ENCODE peak calls at places on chromosome 9, in five cellular contexts. N is omental fat pad, E is stomach, P is AG09319, Y is sigmoid colon. I is an unnamed sample.
A peak's percentile ranks its signal among the peaks of the same experiment; 100 is the strongest.

GRCh38 chr9:69955536-69956355 is 87.9 kb upstream of the MAMDC2 start:
- DNase-seq in N (no peak), E (no peak), P (no peak), Y (no peak), I (no peak)

GRCh38 chr9:121503443-121503842 is 3.8 kb upstream of the GGTA1 start:
- DNase-seq in N (no peak), E (no peak), P (peak; percentile 8), Y (no peak), I (no peak)

GRCh38 chr9:10050016-10050415 is 562.8 kb downstream of the PTPRD start:
- DNase-seq in N (no peak), E (no peak), P (no peak), Y (no peak), I (no peak)

GRCh38 chr9:36056896-36057295 is 20.2 kb downstream of the RECK start:
- DNase-seq in N (no peak), E (no peak), P (no peak), Y (no peak), I (no peak)

GRCh38 chr9:128482186-128482585 is 22.3 kb upstream of the GLE1 start:
- DNase-seq in N (no peak), E (no peak), P (no peak), Y (no peak), I (no peak)

GRCh38 chr9:3497406-3497805 is 28.4 kb downstream of the RFX3 start:
- DNase-seq in N (no peak), E (no peak), P (no peak), Y (no peak), I (no peak)

GRCh38 chr9:18905033-18905882 is 127.8 kb downstream of the SAXO1 start:
- DNase-seq in N (no peak), E (no peak), P (no peak), Y (no peak), I (no peak)

GRCh38 chr9:137817236-137818200 is 60.1 kb upstream of the CACNA1B start:
- DNase-seq in N (no peak), E (no peak), P (no peak), Y (no peak), I (no peak)

GRCh38 chr9:123663529-123663928 is 266.4 kb downstream of the DENND1A start:
- DNase-seq in N (no peak), E (no peak), P (no peak), Y (no peak), I (no peak)

GRCh38 chr9:13485068-13485596 is 205.6 kb upstream of the MPDZ start:
- DNase-seq in N (peak; percentile 24), E (no peak), P (peak; percentile 64), Y (peak; percentile 91), I (no peak)

GRCh38 chr9:87684627-87685204 is 41.2 kb upstream of the CTSL start:
- DNase-seq in N (peak; percentile 51), E (peak; percentile 59), P (no peak), Y (no peak), I (no peak)

GRCh38 chr9:70021026-70021571 is 22.5 kb upstream of the MAMDC2 start:
- DNase-seq in N (no peak), E (peak; percentile 35), P (no peak), Y (no peak), I (no peak)

GRCh38 chr9:69546265-69546664 is 125.9 kb downstream of the APBA1 start:
- DNase-seq in N (no peak), E (no peak), P (no peak), Y (no peak), I (no peak)

DNA sequence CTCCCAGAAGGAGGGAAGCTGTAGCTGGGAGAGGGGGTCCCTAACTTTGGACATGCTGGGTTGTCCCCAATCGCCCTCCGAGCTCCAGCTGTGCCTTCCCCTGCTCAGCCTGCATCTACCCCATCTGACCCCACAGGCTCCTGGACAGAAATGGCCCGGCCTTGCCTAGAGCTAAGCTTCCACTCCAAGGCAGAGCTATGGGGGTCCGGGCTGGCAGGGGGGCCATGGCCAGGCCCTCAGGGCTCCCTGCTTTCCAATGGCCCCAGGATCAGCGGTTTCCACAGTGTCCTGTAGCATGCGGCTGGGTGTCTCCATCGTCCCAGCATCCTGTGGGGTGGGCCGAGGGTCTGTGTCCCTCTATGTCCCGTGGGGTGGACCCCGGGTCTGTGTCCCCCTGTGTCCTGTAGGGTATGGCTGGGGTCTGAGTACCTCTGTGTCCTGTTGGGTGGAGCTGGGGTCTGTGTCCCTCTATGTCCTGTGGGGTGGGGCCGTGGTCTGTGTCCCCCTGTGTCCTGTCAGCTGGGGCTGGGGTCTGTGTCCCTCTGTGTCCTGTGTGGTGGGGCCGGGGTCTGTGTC is 130.6 kb downstream of the RXRA start:
- DNase-seq in N (no peak), E (no peak), P (no peak), Y (no peak), I (no peak)
- TF ChIP-seq CTCF in N (no peak), E (no peak), P (no peak), Y (no peak), I (no peak)

DNA sequence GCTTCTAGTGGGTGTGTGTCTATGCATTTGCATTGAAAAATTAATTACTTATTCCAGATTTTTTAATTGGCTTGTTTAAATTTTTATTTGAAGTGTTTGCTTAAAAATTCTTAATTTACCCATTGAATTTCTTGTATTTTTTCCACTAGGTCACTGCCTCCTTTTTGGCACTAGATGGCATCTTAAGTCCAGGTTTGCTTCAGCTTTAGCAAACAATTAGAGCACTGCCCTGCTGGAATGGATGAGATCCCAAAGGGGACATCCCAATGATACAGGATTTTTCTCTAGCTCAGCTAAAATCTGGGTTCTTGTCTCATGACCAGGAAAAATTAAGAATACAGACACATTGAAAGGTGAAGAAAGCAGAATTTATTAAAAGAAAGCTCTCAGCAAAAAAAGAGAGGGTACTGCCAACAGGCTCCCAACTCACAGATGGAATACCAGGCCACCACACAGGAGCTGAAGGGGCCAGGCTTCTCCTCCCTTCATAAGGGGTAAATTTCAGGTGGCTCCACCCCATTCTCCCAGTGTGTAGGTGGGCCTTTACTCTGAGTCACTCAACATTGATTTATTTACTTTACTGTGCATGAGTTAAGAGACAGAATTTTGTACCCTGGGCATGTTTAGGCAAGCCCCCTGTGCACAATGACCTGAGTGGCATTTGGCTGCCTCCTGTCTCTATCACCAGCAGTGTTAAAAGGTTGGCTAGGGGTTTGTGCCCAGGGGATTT is 532.4 kb downstream of the ANXA1 start:
- DNase-seq in N (no peak), E (no peak), P (peak; percentile 32), Y (no peak), I (no peak)
- TF ChIP-seq CTCF in N (no peak), E (no peak), P (peak; percentile 76), Y (no peak), I (no peak)

GRCh38 chr9:136665704-136666363 is 3.1 kb downstream of the EGFL7 start:
- DNase-seq in N (no peak), E (no peak), P (no peak), Y (no peak), I (no peak)

GRCh38 chr9:136666364-136667216 is 3.9 kb downstream of the EGFL7 start:
- DNase-seq in N (no peak), E (no peak), P (no peak), Y (no peak), I (no peak)

GRCh38 chr9:136664000-136664798 is 1.5 kb downstream of the EGFL7 start:
- DNase-seq in N (no peak), E (no peak), P (no peak), Y (no peak), I (no peak)

GRCh38 chr9:136664799-136665082 is 2.0 kb downstream of the EGFL7 start:
- DNase-seq in N (no peak), E (no peak), P (no peak), Y (no peak), I (no peak)

DNA sequence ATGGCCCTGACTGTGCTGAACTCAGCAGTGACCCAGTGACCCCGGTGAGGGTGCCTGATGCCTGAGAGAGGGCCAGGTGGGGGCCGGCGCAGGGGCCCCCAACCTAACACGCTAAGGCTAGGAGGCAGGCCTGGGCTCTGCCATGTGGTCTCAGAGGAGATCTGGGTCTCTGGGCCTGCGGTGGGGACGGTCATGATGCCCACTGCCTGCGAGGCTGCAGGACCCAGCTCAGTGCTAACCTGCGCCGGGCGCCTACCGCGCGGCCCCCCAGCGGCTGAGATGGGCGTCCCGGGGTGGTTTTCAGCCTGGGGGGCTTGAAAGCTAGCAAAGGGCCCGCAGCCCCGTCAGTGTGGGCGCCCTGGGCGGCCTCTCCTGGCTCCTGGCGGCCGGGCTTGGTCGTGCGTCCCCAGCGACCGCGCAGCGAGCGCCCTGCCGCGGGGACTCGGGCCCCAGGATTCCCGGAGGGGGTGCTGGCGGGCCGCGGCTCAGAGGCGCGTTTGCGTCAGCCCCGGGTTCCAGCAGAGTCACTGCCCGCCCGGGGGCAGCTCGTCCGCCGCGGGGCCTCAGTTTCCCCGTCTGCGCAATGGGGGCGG is 2.5 kb downstream of the EGFL7 start:
- DNase-seq in N (no peak), E (no peak), P (no peak), Y (no peak), I (no peak)
- TF ChIP-seq CTCF in N (no peak), E (no peak), P (peak; percentile 4), Y (no peak), I (peak; percentile 66)

DNA sequence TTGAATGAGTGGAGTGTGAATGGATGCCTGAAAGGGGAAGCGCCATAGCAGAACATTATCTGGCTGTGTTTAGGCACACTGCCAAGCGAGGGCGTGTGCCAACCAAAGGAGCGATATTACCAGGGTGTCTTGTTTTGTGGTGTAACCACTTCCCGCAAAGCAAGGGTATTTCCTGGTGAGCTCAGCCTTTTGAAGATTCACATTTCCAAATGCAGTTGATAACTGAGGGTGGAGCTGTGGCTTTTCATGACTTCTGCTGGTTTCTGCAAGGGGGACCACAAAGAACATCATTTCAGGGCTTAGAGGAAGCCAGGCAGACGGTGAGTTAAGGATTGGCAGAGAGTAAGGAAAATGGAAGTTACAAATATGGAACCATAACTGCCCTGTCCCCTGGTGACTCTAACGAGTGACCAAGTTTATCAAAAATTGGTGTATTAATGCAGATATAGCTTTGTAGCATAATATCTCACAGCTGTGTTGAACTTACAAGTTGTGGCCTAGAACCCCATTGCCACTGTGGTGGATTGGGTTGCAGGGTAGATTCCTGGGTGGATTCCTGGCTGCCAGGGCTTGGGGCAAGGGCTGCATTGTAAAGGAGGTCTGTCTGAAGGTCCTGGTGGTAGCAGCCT is 71.4 kb downstream of the RALGPS1 start:
- DNase-seq in N (peak; percentile 60), E (peak; percentile 84), P (no peak), Y (no peak), I (peak; percentile 71)
- TF ChIP-seq CTCF in N (no peak), E (no peak), P (no peak), Y (no peak), I (no peak)

DNA sequence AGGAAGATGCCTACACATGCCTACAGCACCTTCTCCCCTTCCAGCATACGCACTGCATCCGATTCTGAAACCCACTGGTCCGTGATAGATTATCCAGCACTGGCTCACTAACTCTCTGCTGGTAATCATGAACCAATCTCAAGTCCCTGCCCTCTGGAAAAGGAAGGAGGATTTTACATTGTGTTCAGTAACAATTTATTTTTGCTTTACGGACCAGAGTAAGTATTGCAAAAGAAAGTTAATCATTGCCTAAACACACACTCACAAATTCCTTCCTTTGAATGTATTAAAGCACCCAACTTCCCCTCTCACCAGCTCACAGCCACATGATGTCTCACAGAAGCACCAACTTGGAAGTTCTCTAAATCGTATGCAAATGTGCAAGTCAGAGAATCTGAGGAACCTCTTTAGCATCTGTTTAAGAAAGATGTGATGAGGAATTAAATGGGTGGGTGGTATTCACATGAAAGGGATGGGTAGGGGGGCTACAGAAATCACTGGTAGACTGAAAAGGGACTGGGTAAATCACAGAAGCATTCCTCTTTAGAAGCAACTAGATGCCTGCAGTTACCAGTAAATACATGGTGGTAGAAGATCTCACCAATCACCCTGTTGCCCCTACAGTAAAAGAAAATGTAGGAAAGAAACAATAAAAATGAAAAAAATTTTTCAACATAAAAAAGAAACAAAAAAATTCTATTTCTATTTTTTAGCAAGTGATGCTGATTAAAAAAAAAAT is 8.4 kb downstream of the GNAQ start:
- DNase-seq in N (no peak), E (peak; percentile 48), P (no peak), Y (no peak), I (peak; percentile 82)
- TF ChIP-seq CTCF in N (no peak), E (no peak), P (no peak), Y (no peak), I (no peak)

GRCh38 chr9:93684806-93685553 is 108.6 kb downstream of the PHF2 start:
- DNase-seq in N (peak; percentile 14), E (no peak), P (no peak), Y (no peak), I (peak; percentile 17)
- TF ChIP-seq CTCF in N (no peak), E (no peak), P (peak; percentile 23), Y (no peak), I (no peak)